ENCODE peak calls at places on chromosomes 5 and 9, in seven cellular contexts. One of them, this sample, is unnamed.

GRCh38 chr5:127060470-127060985 is 12.8 kb downstream of the C5orf63 start:
- DNase-seq in CD8-positive, alpha-beta memory T cell: no peak
- DNase-seq in aorta: no peak
- DNase-seq in cardiac fibroblast: no peak
- DNase-seq in SJSA1: no peak
- DNase-seq in neuronal stem cell: no peak
- DNase-seq in mesendoderm: no peak
- DNase-seq in this sample: no peak

GRCh38 chr5:168852329-168852728 is 273.2 kb upstream of the PANK3 start:
- DNase-seq in CD8-positive, alpha-beta memory T cell: no peak
- DNase-seq in aorta: no peak
- DNase-seq in cardiac fibroblast: no peak
- DNase-seq in SJSA1: no peak
- DNase-seq in neuronal stem cell: no peak
- DNase-seq in mesendoderm: no peak
- DNase-seq in this sample: no peak

GRCh38 chr9:84759300-84759750 is 89.8 kb downstream of the NTRK2 start:
- DNase-seq in CD8-positive, alpha-beta memory T cell: no peak
- DNase-seq in aorta: no peak
- DNase-seq in cardiac fibroblast: no peak
- DNase-seq in SJSA1: no peak
- DNase-seq in neuronal stem cell: no peak
- DNase-seq in mesendoderm: no peak
- DNase-seq in this sample: no peak

GRCh38 chr5:180850434-180851078 is 10.5 kb downstream of the ZFP62 start:
- DNase-seq in CD8-positive, alpha-beta memory T cell: no peak
- DNase-seq in aorta: no peak
- DNase-seq in cardiac fibroblast: no peak
- DNase-seq in SJSA1: no peak
- DNase-seq in neuronal stem cell: no peak
- DNase-seq in mesendoderm: peak
- DNase-seq in this sample: no peak

GRCh38 chr5:42991477-42992034 is 48.6 kb downstream of the ANXA2R start:
- DNase-seq in CD8-positive, alpha-beta memory T cell: no peak
- DNase-seq in aorta: no peak
- DNase-seq in cardiac fibroblast: no peak
- DNase-seq in SJSA1: no peak
- DNase-seq in neuronal stem cell: no peak
- DNase-seq in mesendoderm: peak
- DNase-seq in this sample: no peak

GRCh38 chr5:2200261-2200965 is 317.7 kb upstream of the IRX4 start:
- DNase-seq in CD8-positive, alpha-beta memory T cell: no peak
- DNase-seq in aorta: peak
- DNase-seq in cardiac fibroblast: no peak
- DNase-seq in SJSA1: peak
- DNase-seq in neuronal stem cell: no peak
- DNase-seq in mesendoderm: no peak
- DNase-seq in this sample: no peak

GRCh38 chr9:124011460-124012301 is at the start of gene LHX2:
- DNase-seq in CD8-positive, alpha-beta memory T cell: no peak
- DNase-seq in aorta: peak
- DNase-seq in cardiac fibroblast: peak
- DNase-seq in SJSA1: no peak
- DNase-seq in neuronal stem cell: peak
- DNase-seq in mesendoderm: peak
- DNase-seq in this sample: no peak

GRCh38 chr5:117326997-117327396 is 752.4 kb upstream of the SEMA6A start:
- DNase-seq in CD8-positive, alpha-beta memory T cell: no peak
- DNase-seq in aorta: no peak
- DNase-seq in cardiac fibroblast: no peak
- DNase-seq in SJSA1: no peak
- DNase-seq in neuronal stem cell: no peak
- DNase-seq in mesendoderm: no peak
- DNase-seq in this sample: no peak

GRCh38 chr9:137273616-137274320 is 3.8 kb upstream of the TOR4A start:
- DNase-seq in CD8-positive, alpha-beta memory T cell: no peak
- DNase-seq in aorta: no peak
- DNase-seq in cardiac fibroblast: no peak
- DNase-seq in SJSA1: no peak
- DNase-seq in neuronal stem cell: no peak
- DNase-seq in mesendoderm: no peak
- DNase-seq in this sample: no peak

GRCh38 chr5:16412556-16412955 is 53.0 kb downstream of the ZNF622 start:
- DNase-seq in CD8-positive, alpha-beta memory T cell: no peak
- DNase-seq in aorta: no peak
- DNase-seq in cardiac fibroblast: no peak
- DNase-seq in SJSA1: no peak
- DNase-seq in neuronal stem cell: no peak
- DNase-seq in mesendoderm: no peak
- DNase-seq in this sample: no peak

DNA sequence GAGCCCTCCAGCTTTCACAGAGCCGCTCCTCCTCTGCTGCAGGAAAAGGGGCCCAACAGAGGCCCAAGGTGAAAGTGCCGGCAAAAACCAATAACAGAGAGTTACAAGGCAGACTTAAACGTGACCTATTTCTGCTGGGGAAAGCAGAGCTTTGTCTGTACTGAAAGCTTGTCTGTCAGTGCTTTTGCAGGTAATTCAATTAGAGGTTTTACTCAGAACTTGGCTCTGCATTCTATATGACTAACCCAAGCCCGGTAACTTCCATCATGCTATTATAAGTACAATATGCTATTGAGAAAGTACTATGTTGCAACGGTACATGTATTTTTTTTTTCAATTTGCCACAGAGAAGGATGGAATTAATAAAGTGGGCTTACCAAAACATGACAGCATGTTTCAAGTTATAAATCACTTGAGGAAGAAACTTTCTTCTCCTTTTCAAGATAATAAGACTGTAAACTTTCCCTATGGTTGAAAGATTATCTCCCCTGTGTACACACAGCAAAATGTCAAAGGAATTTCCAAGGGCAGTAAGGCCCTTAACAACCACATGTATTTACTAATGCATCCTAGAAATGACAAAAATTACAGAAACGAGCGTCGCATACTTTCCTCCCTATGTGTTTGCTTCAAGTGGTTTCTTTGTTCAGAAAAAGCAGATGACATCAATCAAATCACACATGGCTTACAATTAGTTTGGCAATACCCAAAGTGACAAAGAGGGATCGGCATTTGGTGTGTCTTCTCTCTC is 282.5 kb downstream of the EFNA5 start:
- DNase-seq in CD8-positive, alpha-beta memory T cell: no peak
- DNase-seq in aorta: no peak
- DNase-seq in cardiac fibroblast: peak
- DNase-seq in SJSA1: no peak
- DNase-seq in neuronal stem cell: no peak
- DNase-seq in mesendoderm: peak
- DNase-seq in this sample: peak
- H3K4me3 ChIP-seq in CD8-positive, alpha-beta memory T cell: no peak
- H3K4me3 ChIP-seq in aorta: no peak
- H3K4me3 ChIP-seq in cardiac fibroblast: no peak
- H3K4me3 ChIP-seq in SJSA1: no peak
- H3K4me3 ChIP-seq in neuronal stem cell: no peak
- H3K4me3 ChIP-seq in mesendoderm: no peak
- H3K4me3 ChIP-seq in this sample: no peak

DNA sequence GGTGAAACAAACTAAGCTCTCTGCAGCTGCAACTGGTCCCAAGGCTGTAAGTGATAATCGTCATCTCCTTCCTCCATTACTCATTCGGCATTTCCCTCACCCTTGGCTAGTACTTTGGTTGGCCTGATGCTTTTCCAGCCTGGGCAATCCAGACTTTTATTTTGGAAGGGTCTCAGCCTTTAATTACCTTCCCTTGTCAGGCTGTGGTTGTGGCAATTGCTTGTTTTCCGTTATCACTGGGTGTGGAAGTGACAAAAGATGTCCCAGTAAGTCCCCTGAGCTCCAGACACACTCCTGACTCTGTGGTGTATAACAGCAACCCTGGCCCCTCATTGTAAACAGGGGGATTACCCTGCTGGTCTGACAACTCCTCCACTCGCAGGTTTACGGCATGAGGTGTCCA is 6.3 kb upstream of the FAF2 start:
- DNase-seq in CD8-positive, alpha-beta memory T cell: no peak
- DNase-seq in aorta: no peak
- DNase-seq in cardiac fibroblast: peak
- DNase-seq in SJSA1: no peak
- DNase-seq in neuronal stem cell: no peak
- DNase-seq in mesendoderm: peak
- DNase-seq in this sample: no peak
- H3K4me3 ChIP-seq in CD8-positive, alpha-beta memory T cell: no peak
- H3K4me3 ChIP-seq in aorta: no peak
- H3K4me3 ChIP-seq in cardiac fibroblast: no peak
- H3K4me3 ChIP-seq in SJSA1: no peak
- H3K4me3 ChIP-seq in neuronal stem cell: no peak
- H3K4me3 ChIP-seq in mesendoderm: no peak
- H3K4me3 ChIP-seq in this sample: no peak

GRCh38 chr5:159208508-159209437 is 580 bp downstream of the RNF145 start:
- DNase-seq in CD8-positive, alpha-beta memory T cell: no peak
- DNase-seq in aorta: peak
- DNase-seq in cardiac fibroblast: peak
- DNase-seq in SJSA1: peak
- DNase-seq in neuronal stem cell: peak
- DNase-seq in mesendoderm: peak
- DNase-seq in this sample: no peak

GRCh38 chr5:159210846-159211245 is 1.5 kb upstream of the RNF145 start:
- DNase-seq in CD8-positive, alpha-beta memory T cell: no peak
- DNase-seq in aorta: no peak
- DNase-seq in cardiac fibroblast: no peak
- DNase-seq in SJSA1: no peak
- DNase-seq in neuronal stem cell: no peak
- DNase-seq in mesendoderm: peak
- DNase-seq in this sample: no peak

GRCh38 chr5:159209438-159210305 is at the start of gene RNF145:
- DNase-seq in CD8-positive, alpha-beta memory T cell: peak
- DNase-seq in aorta: peak
- DNase-seq in cardiac fibroblast: peak
- DNase-seq in SJSA1: peak
- DNase-seq in neuronal stem cell: peak
- DNase-seq in mesendoderm: peak
- DNase-seq in this sample: peak

GRCh38 chr5:159211712-159212111 is 2.4 kb upstream of the RNF145 start:
- DNase-seq in CD8-positive, alpha-beta memory T cell: no peak
- DNase-seq in aorta: no peak
- DNase-seq in cardiac fibroblast: no peak
- DNase-seq in SJSA1: no peak
- DNase-seq in neuronal stem cell: no peak
- DNase-seq in mesendoderm: no peak
- DNase-seq in this sample: no peak

DNA sequence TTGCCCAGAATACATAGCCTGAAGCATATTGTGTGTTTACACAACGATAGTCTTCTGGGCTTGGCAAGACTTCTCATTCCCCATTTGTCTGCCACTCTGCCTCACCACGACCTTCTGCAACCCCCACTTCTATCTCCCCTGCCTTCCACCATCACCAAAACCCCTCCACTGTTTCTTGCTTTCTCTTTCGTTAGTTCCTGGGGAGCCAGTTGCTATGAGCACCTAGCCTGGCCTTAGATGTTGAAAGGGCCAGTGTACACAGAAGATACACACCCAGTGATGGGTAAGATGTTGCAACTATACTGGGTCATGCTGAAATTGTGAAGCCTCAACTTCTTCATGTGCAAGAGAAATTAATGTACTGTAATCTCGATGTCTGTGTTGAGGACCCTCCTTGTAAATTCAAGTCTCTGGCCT is 961 bp upstream of the RNF145 start:
- DNase-seq in CD8-positive, alpha-beta memory T cell: no peak
- DNase-seq in aorta: no peak
- DNase-seq in cardiac fibroblast: peak
- DNase-seq in SJSA1: no peak
- DNase-seq in neuronal stem cell: no peak
- DNase-seq in mesendoderm: peak
- DNase-seq in this sample: no peak
- H3K4me3 ChIP-seq in CD8-positive, alpha-beta memory T cell: peak
- H3K4me3 ChIP-seq in aorta: no peak
- H3K4me3 ChIP-seq in cardiac fibroblast: no peak
- H3K4me3 ChIP-seq in SJSA1: no peak
- H3K4me3 ChIP-seq in neuronal stem cell: no peak
- H3K4me3 ChIP-seq in mesendoderm: no peak
- H3K4me3 ChIP-seq in this sample: no peak

GRCh38 chr9:74322661-74323314 is 174.3 kb upstream of the RORB start:
- DNase-seq in CD8-positive, alpha-beta memory T cell: no peak
- DNase-seq in aorta: no peak
- DNase-seq in cardiac fibroblast: no peak
- DNase-seq in SJSA1: no peak
- DNase-seq in neuronal stem cell: no peak
- DNase-seq in mesendoderm: peak
- DNase-seq in this sample: no peak
- H3K4me3 ChIP-seq in CD8-positive, alpha-beta memory T cell: no peak
- H3K4me3 ChIP-seq in aorta: no peak
- H3K4me3 ChIP-seq in cardiac fibroblast: no peak
- H3K4me3 ChIP-seq in SJSA1: no peak
- H3K4me3 ChIP-seq in neuronal stem cell: no peak
- H3K4me3 ChIP-seq in mesendoderm: no peak
- H3K4me3 ChIP-seq in this sample: no peak

DNA sequence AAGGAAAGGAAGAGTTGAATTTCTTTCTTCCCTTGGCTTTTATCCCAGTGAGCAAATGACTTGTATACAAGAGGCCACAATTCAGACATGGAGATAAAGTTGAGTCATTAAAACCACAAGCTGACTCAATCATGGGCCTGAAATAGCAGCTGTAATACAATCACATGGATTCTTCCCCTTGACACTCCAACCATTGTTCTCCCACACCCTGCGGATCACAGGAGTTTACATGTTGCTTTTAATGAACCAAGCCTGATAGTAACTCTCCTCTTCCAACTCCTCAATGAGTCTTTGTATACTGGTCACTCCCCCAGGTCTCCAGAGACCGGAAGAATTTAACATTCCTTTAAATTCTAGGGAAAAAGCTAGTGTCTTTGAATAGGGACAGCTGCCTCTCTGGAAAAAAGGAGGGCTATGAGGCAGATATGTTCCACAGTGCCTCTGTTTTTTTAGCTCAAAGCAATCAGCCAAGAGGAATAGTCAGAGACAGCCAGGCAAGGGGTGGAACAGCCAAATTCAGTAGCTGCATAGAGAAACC is 32.4 kb downstream of the PCDHGC5 start:
- DNase-seq in CD8-positive, alpha-beta memory T cell: no peak
- DNase-seq in aorta: no peak
- DNase-seq in cardiac fibroblast: peak
- DNase-seq in SJSA1: peak
- DNase-seq in neuronal stem cell: peak
- DNase-seq in mesendoderm: peak
- DNase-seq in this sample: peak
- H3K4me3 ChIP-seq in CD8-positive, alpha-beta memory T cell: no peak
- H3K4me3 ChIP-seq in aorta: no peak
- H3K4me3 ChIP-seq in cardiac fibroblast: no peak
- H3K4me3 ChIP-seq in SJSA1: no peak
- H3K4me3 ChIP-seq in neuronal stem cell: no peak
- H3K4me3 ChIP-seq in mesendoderm: no peak
- H3K4me3 ChIP-seq in this sample: no peak